ENCODE peak calls at places on chromosomes 2 and 18, in four cellular contexts. D is AG04449, Q is nephron progenitor cell, S is heart right ventricle. W is an unnamed sample.

GRCh38 chr2:136049991-136050573 is 64.7 kb upstream of the DARS1 start:
- DNase-seq in D (no peak), S (no peak), Q (no peak), W (no peak)

GRCh38 chr2:95314964-95315611 is 17.9 kb downstream of the KCNIP3 start:
- DNase-seq in Q (peak; percentile 47), S (peak; percentile 32), D (no peak), W (no peak)

GRCh38 chr2:200137691-200138090 is 168.8 kb upstream of the SPATS2L start:
- DNase-seq in S (no peak), Q (no peak), D (no peak), W (no peak)

GRCh38 chr18:5649439-5649838 is 105.6 kb upstream of the EPB41L3 start:
- DNase-seq in D (no peak), Q (no peak), S (no peak), W (no peak)

GRCh38 chr2:29223851-29224692 is 108.9 kb downstream of the CLIP4 start:
- DNase-seq in D (no peak), S (no peak), Q (no peak), W (no peak)

GRCh38 chr18:50193796-50194622 is 938 bp downstream of the MYO5B start:
- DNase-seq in Q (peak; percentile 55), D (no peak), S (peak; percentile 15), W (no peak)

GRCh38 chr2:213188533-213188867 is 37.1 kb upstream of the IKZF2 start:
- DNase-seq in D (no peak), S (no peak), Q (no peak), W (no peak)

GRCh38 chr2:217801115-217801531 is 201.7 kb downstream of the TNS1 start:
- DNase-seq in D (no peak), S (no peak), Q (peak; percentile 41), W (no peak)

GRCh38 chr18:22613058-22613690 is 195.5 kb upstream of the CTAGE1 start:
- DNase-seq in Q (no peak), D (no peak), S (peak; percentile 17), W (no peak)

GRCh38 chr2:235716875-235717496 is 223.1 kb downstream of the AGAP1 start:
- DNase-seq in Q (no peak), D (no peak), S (no peak), W (no peak)

GRCh38 chr2:152175012-152175367 is 573 bp downstream of the STAM2 start:
- DNase-seq in Q (no peak), D (no peak), S (no peak), W (no peak)

GRCh38 chr18:70781860-70782453 is 493.1 kb downstream of the SOCS6 start:
- DNase-seq in Q (peak; percentile 70), D (no peak), S (no peak), W (no peak)

GRCh38 chr2:127048969-127049897 is 57.7 kb downstream of the BIN1 start:
- DNase-seq in D (no peak), S (no peak), Q (no peak), W (peak; percentile 12)

GRCh38 chr18:76384114-76384790 is 110.8 kb downstream of the ZNF516 start:
- DNase-seq in Q (no peak), D (no peak), S (no peak), W (no peak)

GRCh38 chr2:62200868-62201267 is 5.0 kb downstream of the B3GNT2 start:
- DNase-seq in Q (no peak), S (no peak), D (no peak), W (no peak)

GRCh38 chr2:109393211-109393610 is 220.6 kb downstream of the SEPTIN10 start:
- DNase-seq in Q (no peak), D (no peak), S (no peak), W (no peak)

GRCh38 chr2:239234151-239234825 is 166.5 kb downstream of the HDAC4 start:
- DNase-seq in S (no peak), D (no peak), Q (no peak), W (no peak)

GRCh38 chr2:102385522-102385921 is 29.9 kb downstream of the IL18R1 start:
- DNase-seq in Q (no peak), S (no peak), D (no peak), W (no peak)

GRCh38 chr2:19702267-19702666 is 199.5 kb downstream of the TTC32 start:
- DNase-seq in D (no peak), Q (no peak), S (no peak), W (no peak)

GRCh38 chr2:198143793-198144192 is 339.4 kb downstream of the PLCL1 start:
- DNase-seq in D (no peak), S (no peak), Q (no peak), W (no peak)

GRCh38 chr18:1663879-1664705 is 759.4 kb downstream of the ADCYAP1 start:
- DNase-seq in Q (peak; percentile 68), S (peak; percentile 35), D (no peak), W (no peak)

GRCh38 chr2:157439792-157440186 is 4.1 kb downstream of the CYTIP start:
- DNase-seq in Q (no peak), D (no peak), S (no peak), W (no peak)

GRCh38 chr2:69087912-69088240 is 74.9 kb downstream of the ANTXR1 start:
- DNase-seq in Q (no peak), S (no peak), D (peak; percentile 29), W (no peak)

GRCh38 chr2:54422072-54422581 is 34.0 kb upstream of the SPTBN1 start:
- DNase-seq in D (no peak), Q (no peak), S (no peak), W (peak; percentile 64)

GRCh38 chr18:6874316-6874715 is 144.8 kb downstream of the ARHGAP28 start:
- DNase-seq in D (no peak), S (no peak), Q (no peak), W (no peak)

GRCh38 chr2:66439291-66440010 is 4.5 kb downstream of the MEIS1 start:
- DNase-seq in S (peak; percentile 52), Q (peak; percentile 47), D (no peak), W (no peak)

GRCh38 chr18:37483221-37483971 is 82.2 kb downstream of the CELF4 start:
- DNase-seq in S (no peak), Q (peak; percentile 67), D (no peak), W (no peak)

GRCh38 chr2:145740302-145740701 is 1220.4 kb upstream of the ZEB2 start:
- DNase-seq in D (no peak), Q (no peak), S (no peak), W (no peak)

GRCh38 chr2:237492137-237492890 is 5.3 kb downstream of the MLPH start:
- DNase-seq in S (no peak), Q (no peak), D (no peak), W (no peak)

GRCh38 chr2:11156396-11157075 is 1.3 kb downstream of the SLC66A3 start:
- DNase-seq in D (no peak), S (no peak), Q (no peak), W (no peak)

GRCh38 chr2:11157296-11157695 is 2.0 kb downstream of the SLC66A3 start:
- DNase-seq in S (no peak), D (no peak), Q (no peak), W (no peak)

GRCh38 chr2:11154460-11155325 is 574 bp upstream of the SLC66A3 start:
- DNase-seq in S (peak; percentile 99), D (peak; percentile 55), Q (peak; percentile 99), W (peak; percentile 94)

GRCh38 chr2:11157731-11158130 is 2.5 kb downstream of the SLC66A3 start:
- DNase-seq in D (no peak), S (no peak), Q (no peak), W (no peak)

GRCh38 chr2:11155326-11156059 is at the start of gene SLC66A3:
- DNase-seq in S (no peak), Q (no peak), D (no peak), W (no peak)
- TF ChIP-seq CTCF in S (peak; percentile 30), Q (no peak), D (peak; percentile 24), W (no peak)

GRCh38 chr2:148555622-148556294 is 88.8 kb upstream of the EPC2 start:
- DNase-seq in Q (no peak), S (no peak), D (no peak), W (no peak)

GRCh38 chr2:148561389-148561788 is 83.2 kb upstream of the EPC2 start:
- DNase-seq in S (no peak), D (no peak), Q (no peak), W (no peak)

GRCh38 chr2:148554459-148555247 is 89.9 kb upstream of the EPC2 start:
- DNase-seq in D (no peak), Q (no peak), S (no peak), W (no peak)

GRCh38 chr2:148560501-148560900 is 84.0 kb upstream of the EPC2 start:
- DNase-seq in Q (no peak), D (no peak), S (no peak), W (no peak)

GRCh38 chr2:148557844-148558436 is 86.6 kb upstream of the EPC2 start:
- DNase-seq in D (no peak), S (no peak), Q (no peak), W (no peak)
- TF ChIP-seq CTCF in D (no peak), S (no peak), Q (no peak), W (peak; percentile 12)

DNA sequence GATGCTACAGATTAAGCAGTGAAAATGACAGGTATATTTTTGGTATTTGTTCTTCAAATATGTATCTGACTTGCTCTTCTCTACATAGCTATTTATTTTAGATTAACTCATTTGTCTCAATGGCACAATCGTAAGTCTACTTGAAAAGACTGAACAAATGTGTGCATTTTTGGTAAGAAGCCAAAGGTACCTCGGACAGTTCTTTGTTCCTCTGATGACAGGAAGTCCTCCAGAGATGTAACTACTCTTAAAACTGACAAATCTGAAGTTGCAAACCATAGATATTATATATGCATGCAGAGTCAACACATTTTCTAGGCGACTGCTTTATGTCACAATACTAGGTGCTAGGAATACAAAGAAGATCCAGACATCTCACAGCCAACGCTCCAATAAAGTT is 36.7 kb downstream of the NDUFAF7 start:
- DNase-seq in D (no peak), S (no peak), Q (no peak), W (no peak)
- TF ChIP-seq CTCF in D (no peak), S (no peak), Q (no peak), W (no peak)

DNA sequence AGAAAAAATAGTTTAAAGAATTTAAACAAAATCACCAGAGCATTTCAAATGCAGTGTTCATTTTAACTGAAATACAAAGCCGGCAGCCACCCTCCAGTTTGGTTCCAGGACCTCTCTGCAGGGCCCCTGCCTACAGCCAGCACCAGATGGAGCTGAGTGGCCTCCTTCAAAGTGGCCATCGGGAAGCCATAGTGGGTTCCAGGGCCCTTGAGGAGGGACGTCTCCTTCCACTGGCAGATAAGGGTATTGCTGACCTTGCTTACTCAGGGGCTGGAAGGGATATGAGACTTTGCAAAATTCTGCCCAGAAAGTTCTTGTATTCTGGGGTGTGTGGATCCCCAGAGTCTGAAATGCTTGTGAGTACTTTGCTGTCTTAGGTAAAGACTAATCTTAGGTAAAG is 205.2 kb upstream of the APCDD1 start:
- DNase-seq in D (no peak), S (no peak), Q (no peak), W (no peak)
- TF ChIP-seq CTCF in D (no peak), S (peak; percentile 17), Q (no peak), W (no peak)

DNA sequence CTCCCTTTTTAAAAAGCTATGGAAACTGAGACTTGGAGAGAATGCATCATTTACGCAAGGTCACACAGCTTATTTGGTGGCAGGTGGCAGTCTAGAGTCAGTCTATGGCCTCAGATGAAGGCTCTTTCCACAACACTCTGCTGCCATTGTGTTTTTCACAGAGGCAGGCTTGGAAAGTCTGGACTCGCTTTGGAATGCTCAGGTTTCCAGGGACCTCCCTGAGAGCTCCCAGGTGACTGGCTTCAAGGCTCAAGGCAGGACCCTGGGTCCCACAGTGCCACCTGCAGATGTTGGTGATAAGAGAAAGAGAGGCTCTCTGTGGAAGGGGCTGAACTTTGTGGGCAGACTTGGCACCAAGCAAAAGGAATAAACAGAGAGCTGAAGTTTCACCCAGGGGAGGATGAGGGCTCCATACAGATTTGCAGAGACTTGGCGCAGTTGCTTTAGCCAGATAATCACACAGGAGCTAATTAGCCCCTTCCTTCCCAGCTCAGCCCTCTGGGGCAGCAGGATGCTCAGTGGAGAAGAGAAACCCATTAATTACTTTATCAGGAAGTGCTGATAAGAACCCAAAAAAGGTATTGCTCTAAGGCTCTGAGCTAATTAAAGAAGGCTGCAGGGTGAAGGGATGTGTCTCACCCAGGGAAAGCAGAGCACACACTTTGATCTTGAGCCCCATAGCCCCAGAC is 103.5 kb downstream of the LBH start:
- DNase-seq in Q (no peak), S (no peak), D (no peak), W (no peak)
- TF ChIP-seq CTCF in Q (no peak), S (peak; percentile 61), D (no peak), W (no peak)